ENCODE peak calls at places on chromosomes 12 and 14, in eight cellular contexts. R, F, Y, P, T, S, G and D are unnamed samples.

GRCh38 chr12:23510484-23510883 is 439.0 kb downstream of the SOX5 start:
- DNase-seq in F (no peak), R (no peak), G (no peak), P (no peak), T (no peak), Y (no peak), S (no peak), D (no peak)

GRCh38 chr14:90721619-90722305 is 94.5 kb downstream of the TTC7B start:
- DNase-seq in Y (no peak), T (no peak), R (no peak), P (no peak), S (no peak), G (no peak), F (no peak), D (no peak)

GRCh38 chr14:93959239-93960107 is 16.9 kb downstream of the ASB2 start:
- DNase-seq in S (peak; percentile 55), F (no peak), T (peak; percentile 63), Y (peak; percentile 60), G (no peak), P (peak; percentile 72), R (peak; percentile 39), D (peak; percentile 67)

GRCh38 chr14:91113829-91114078 is at the start of gene DGLUCY:
- DNase-seq in S (peak; percentile 87), G (peak; percentile 80), Y (no peak), T (peak; percentile 75), F (no peak), P (peak; percentile 83), R (peak; percentile 81), D (no peak)

GRCh38 chr14:56490379-56490778 is 89.2 kb upstream of the TMEM260 start:
- DNase-seq in R (no peak), Y (no peak), T (no peak), S (no peak), F (no peak), G (no peak), P (peak; percentile 59), D (no peak)

GRCh38 chr14:78688503-78688902 is 518.3 kb downstream of the NRXN3 start:
- DNase-seq in R (no peak), Y (no peak), S (no peak), F (no peak), T (no peak), G (no peak), P (no peak), D (no peak)

GRCh38 chr12:57280234-57281062 is 29.5 kb upstream of the STAC3 start:
- DNase-seq in S (peak; percentile 79), F (no peak), G (no peak), P (peak; percentile 87), R (peak; percentile 75), T (peak; percentile 95), Y (peak; percentile 27), D (peak; percentile 79)

GRCh38 chr14:95254356-95254755 is 65.4 kb downstream of the CLMN start:
- DNase-seq in T (no peak), F (no peak), S (no peak), R (no peak), P (peak; percentile 33), G (no peak), Y (no peak), D (no peak)

GRCh38 chr14:56217380-56218045 is 99.3 kb downstream of the PELI2 start:
- DNase-seq in Y (no peak), G (no peak), P (no peak), T (no peak), S (no peak), R (no peak), F (no peak), D (no peak)

GRCh38 chr12:71135812-71136176 is 22.0 kb downstream of the TSPAN8 start:
- DNase-seq in F (no peak), Y (no peak), T (peak; percentile 19), G (no peak), R (no peak), S (no peak), P (peak; percentile 74), D (no peak)

GRCh38 chr14:99132821-99133562 is 139.0 kb downstream of the BCL11B start:
- DNase-seq in S (no peak), F (no peak), R (no peak), T (no peak), G (peak; percentile 10), P (no peak), Y (no peak), D (no peak)

GRCh38 chr12:123546281-123546680 is 12.8 kb upstream of the RILPL1 start:
- DNase-seq in Y (no peak), R (no peak), F (no peak), T (peak; percentile 41), G (no peak), P (no peak), S (no peak), D (peak; percentile 7)

GRCh38 chr12:662541-663292 is 528 bp downstream of the NINJ2 start:
- DNase-seq in F (no peak), R (no peak), G (no peak), P (peak; percentile 45), T (no peak), Y (no peak), S (no peak), D (no peak)

GRCh38 chr12:95733156-95733825 is 57.3 kb downstream of the NTN4 start:
- DNase-seq in P (peak; percentile 22), T (peak; percentile 64), Y (no peak), S (peak; percentile 33), G (no peak), F (no peak), R (no peak), D (peak; percentile 71)

GRCh38 chr12:209851-210250 is 4.1 kb downstream of the SLC6A12 start:
- DNase-seq in F (no peak), G (no peak), Y (no peak), P (no peak), T (no peak), S (no peak), R (no peak), D (no peak)

GRCh38 chr12:52782502-52782901 is 5.4 kb upstream of the KRT76 start:
- DNase-seq in T (no peak), F (no peak), G (no peak), Y (no peak), R (no peak), P (no peak), S (no peak), D (no peak)

GRCh38 chr14:60653388-60653690 is 4.1 kb upstream of the SIX1 start:
- DNase-seq in G (no peak), Y (no peak), S (no peak), R (no peak), T (no peak), F (no peak), P (no peak), D (no peak)
- H3K4me3 ChIP-seq in G (no peak overlapping the region), Y (no peak overlapping the region), S (no peak overlapping the region), R (no peak overlapping the region), T (peak overlapping the region; percentile 5), F (no peak overlapping the region), P (no peak overlapping the region), D (peak overlapping the region; percentile 25)

GRCh38 chr14:101723061-101723595 is 38.4 kb upstream of the PPP2R5C start:
- DNase-seq in F (peak; percentile 18), T (no peak), P (no peak), S (peak; percentile 17), Y (no peak), G (no peak), R (no peak), D (no peak)
- TF ChIP-seq CTCF in F (no peak), T (no peak), P (no peak), S (no peak), Y (no peak), G (no peak), R (no peak), D (no peak)

DNA sequence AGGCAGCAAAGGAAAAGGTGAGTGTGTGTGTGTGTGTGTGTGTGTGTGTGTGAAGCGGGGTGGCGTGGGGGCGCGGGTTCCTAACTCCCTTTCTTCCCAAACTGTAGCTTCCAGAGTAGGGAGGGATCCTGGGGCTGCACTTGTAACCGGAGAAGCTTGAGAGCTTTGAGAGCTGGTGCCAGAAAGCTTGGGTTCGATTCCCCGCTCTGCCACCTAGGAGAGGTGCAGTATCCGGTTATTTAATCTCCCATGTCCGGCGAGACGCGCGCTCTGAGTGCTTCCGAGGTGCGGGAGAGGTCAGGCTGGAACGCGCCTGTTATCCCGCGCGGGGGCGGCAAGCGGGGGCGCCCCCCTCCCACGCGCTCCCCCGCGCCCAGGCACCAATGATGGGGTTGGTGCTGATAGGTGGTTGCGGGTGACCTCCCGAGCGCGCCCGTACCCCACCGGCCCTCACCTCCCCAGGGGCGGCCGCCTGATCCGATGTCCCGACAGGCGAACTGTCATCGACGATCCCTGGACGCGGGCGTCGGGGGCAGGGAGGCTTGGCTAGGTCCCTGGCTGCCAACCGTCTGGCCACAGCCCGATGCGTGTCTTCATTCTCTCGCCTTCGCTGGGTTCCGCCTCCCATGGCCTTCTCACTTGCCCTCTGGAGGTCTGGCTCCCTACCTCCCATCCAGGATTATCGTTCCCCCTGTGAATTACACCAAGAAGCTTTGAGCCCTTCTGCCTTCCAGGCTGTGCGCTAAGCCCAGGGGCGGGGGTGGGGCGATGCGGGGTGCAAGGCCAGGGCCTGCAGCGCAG is 7.4 kb upstream of the RACGAP1 start:
- DNase-seq in P (no peak), T (no peak), Y (no peak), R (peak; percentile 24), S (no peak), G (no peak), F (no peak), D (no peak)
- H3K4me3 ChIP-seq in P (peak overlapping the region; percentile 18), T (peak overlapping the region; percentile 3), Y (no peak overlapping the region), R (no peak overlapping the region), S (peak overlapping the region; percentile 24), G (peak overlapping the region; percentile 14), F (peak overlapping the region; percentile 34), D (peak overlapping the region; percentile 23)

GRCh38 chr14:75049731-75050201 is 1.5 kb downstream of the MLH3 start:
- DNase-seq in F (no peak), R (no peak), T (no peak), Y (no peak), S (no peak), G (no peak), P (peak; percentile 24), D (no peak)

GRCh38 chr14:75053396-75054289 is 2.4 kb upstream of the MLH3 start:
- DNase-seq in P (peak; percentile 27), T (peak; percentile 69), R (no peak), Y (no peak), G (no peak), S (no peak), F (no peak), D (no peak)

GRCh38 chr14:75049136-75049535 is 2.1 kb downstream of the MLH3 start:
- DNase-seq in S (no peak), G (peak; percentile 43), F (no peak), P (no peak), Y (no peak), R (no peak), T (no peak), D (no peak)

GRCh38 chr14:75051556-75051899 is 261 bp upstream of the MLH3 start:
- DNase-seq in T (no peak), G (no peak), Y (no peak), S (no peak), P (no peak), F (no peak), R (no peak), D (no peak)

DNA sequence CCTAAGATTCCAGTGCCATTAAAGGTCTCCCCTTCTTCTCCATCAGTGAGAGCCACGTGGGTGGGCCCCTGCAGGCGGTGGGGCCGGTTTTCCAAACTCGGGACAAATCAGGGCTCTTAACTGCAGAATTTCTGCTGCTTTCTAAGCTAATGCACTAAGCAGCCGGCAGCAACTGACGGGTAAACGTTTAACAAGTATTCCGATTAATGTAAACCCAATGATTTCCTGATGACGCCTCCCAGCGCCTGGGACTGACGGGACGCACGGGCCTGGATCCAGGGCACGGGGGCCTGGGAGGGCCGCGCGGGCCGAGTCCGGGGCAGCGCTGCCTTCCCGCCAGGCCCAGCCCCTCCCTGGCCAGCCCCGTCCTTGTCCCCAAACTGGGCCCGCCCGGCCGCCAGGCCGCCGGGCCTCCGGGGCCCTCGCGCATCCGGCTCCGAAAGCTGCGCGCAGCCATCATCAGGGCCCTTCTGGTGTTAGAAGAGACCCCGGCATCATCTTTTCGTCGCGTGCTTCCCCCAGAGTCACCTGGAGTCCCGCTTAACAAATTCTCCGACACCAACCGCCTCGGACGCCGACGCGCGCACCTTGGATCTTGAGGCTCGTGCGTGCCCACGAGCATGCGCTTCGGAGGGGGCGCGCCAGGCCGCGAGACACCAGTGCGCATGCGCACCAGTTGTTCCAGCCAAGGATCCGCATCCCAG is at the start of gene MLH3:
- DNase-seq in G (peak; percentile 74), Y (peak; percentile 86), P (peak; percentile 85), S (peak; percentile 90), R (peak; percentile 86), F (peak; percentile 81), T (peak; percentile 62), D (no peak)
- TF ChIP-seq CTCF in G (no peak), Y (no peak), P (no peak), S (no peak), R (no peak), F (no peak), T (no peak), D (no peak)